ENCODE peak calls at places on chromosomes 6 and 20, in five cellular contexts. One of them, this sample, is unnamed.

GRCh38 chr20:10696650-10697049 is 22.9 kb upstream of the JAG1 start:
- DNase-seq in T-cell: no peak
- DNase-seq in AG08396: no peak
- DNase-seq in NAMALWA: peak; percentile 43
- DNase-seq in fibroblast of the aortic adventitia: no peak
- DNase-seq in this sample: no peak

GRCh38 chr6:3962897-3963296 is 113.7 kb downstream of the FAM50B start:
- DNase-seq in AG08396: no peak
- DNase-seq in NAMALWA: no peak
- DNase-seq in T-cell: no peak
- DNase-seq in fibroblast of the aortic adventitia: no peak
- DNase-seq in this sample: peak; percentile 43

GRCh38 chr6:20024316-20024673 is 187.1 kb downstream of the ID4 start:
- DNase-seq in fibroblast of the aortic adventitia: no peak
- DNase-seq in AG08396: no peak
- DNase-seq in T-cell: no peak
- DNase-seq in NAMALWA: no peak
- DNase-seq in this sample: no peak

GRCh38 chr6:164507197-164507957 is 802.0 kb downstream of the C6orf118 start:
- DNase-seq in AG08396: no peak
- DNase-seq in T-cell: no peak
- DNase-seq in fibroblast of the aortic adventitia: no peak
- DNase-seq in NAMALWA: peak; percentile 36
- DNase-seq in this sample: no peak

GRCh38 chr20:34350095-34350494 is 13.0 kb upstream of the ITCH start:
- DNase-seq in T-cell: no peak
- DNase-seq in AG08396: no peak
- DNase-seq in NAMALWA: no peak
- DNase-seq in fibroblast of the aortic adventitia: no peak
- DNase-seq in this sample: peak; percentile 56

GRCh38 chr20:25076731-25077609 is 5.0 kb downstream of the VSX1 start:
- DNase-seq in fibroblast of the aortic adventitia: no peak
- DNase-seq in AG08396: peak; percentile 29
- DNase-seq in T-cell: no peak
- DNase-seq in NAMALWA: peak; percentile 66
- DNase-seq in this sample: peak; percentile 88

GRCh38 chr20:1894951-1895673 is at the start of gene SIRPA:
- DNase-seq in fibroblast of the aortic adventitia: peak; percentile 62
- DNase-seq in T-cell: no peak
- DNase-seq in NAMALWA: no peak
- DNase-seq in AG08396: peak; percentile 95
- DNase-seq in this sample: peak; percentile 66

GRCh38 chr20:60680554-60680953 is 571.5 kb upstream of the CDH4 start:
- DNase-seq in fibroblast of the aortic adventitia: no peak
- DNase-seq in T-cell: no peak
- DNase-seq in AG08396: no peak
- DNase-seq in NAMALWA: no peak
- DNase-seq in this sample: no peak

GRCh38 chr6:39496951-39497350 is 174.4 kb upstream of the KCNK16 start:
- DNase-seq in AG08396: no peak
- DNase-seq in NAMALWA: no peak
- DNase-seq in fibroblast of the aortic adventitia: peak; percentile 4
- DNase-seq in T-cell: no peak
- DNase-seq in this sample: no peak

GRCh38 chr6:31620586-31621319 is at the start of gene PRRC2A:
- DNase-seq in fibroblast of the aortic adventitia: peak; percentile 53
- DNase-seq in NAMALWA: peak; percentile 99
- DNase-seq in T-cell: no peak
- DNase-seq in AG08396: peak; percentile 83
- DNase-seq in this sample: no peak

GRCh38 chr20:63467294-63468083 is 5.0 kb downstream of the KCNQ2 start:
- DNase-seq in AG08396: no peak
- DNase-seq in NAMALWA: no peak
- DNase-seq in fibroblast of the aortic adventitia: no peak
- DNase-seq in T-cell: no peak
- DNase-seq in this sample: no peak

This sample was measured in PC-3.